ENCODE peak calls at places on chromosome 15, in seven cellular contexts. One of them, this sample, is unnamed.

GRCh38 chr15:70589221-70589620 is 174.1 kb downstream of the UACA start:
- DNase-seq in aorta: no peak
- DNase-seq in heart right ventricle: no peak
- DNase-seq in osteoblast: peak; percentile 98
- DNase-seq in ovary: no peak
- DNase-seq in body of pancreas: no peak
- DNase-seq in lower lobe of right lung: no peak
- DNase-seq in this sample: no peak

GRCh38 chr15:95975212-95975611 is 355.3 kb upstream of the NR2F2 start:
- DNase-seq in lower lobe of right lung: no peak
- DNase-seq in osteoblast: no peak
- DNase-seq in ovary: no peak
- DNase-seq in aorta: no peak
- DNase-seq in body of pancreas: no peak
- DNase-seq in heart right ventricle: no peak
- DNase-seq in this sample: no peak

GRCh38 chr15:53462631-53463030 is 296.8 kb downstream of the WDR72 start:
- DNase-seq in lower lobe of right lung: no peak
- DNase-seq in ovary: no peak
- DNase-seq in body of pancreas: no peak
- DNase-seq in aorta: no peak
- DNase-seq in osteoblast: no peak
- DNase-seq in heart right ventricle: no peak
- DNase-seq in this sample: no peak

GRCh38 chr15:47959617-47960398 is 161.0 kb upstream of the SLC24A5 start:
- DNase-seq in osteoblast: no peak
- DNase-seq in aorta: no peak
- DNase-seq in ovary: no peak
- DNase-seq in heart right ventricle: no peak
- DNase-seq in body of pancreas: no peak
- DNase-seq in lower lobe of right lung: no peak
- DNase-seq in this sample: no peak

GRCh38 chr15:90588427-90588826 is 58.7 kb downstream of the CRTC3 start:
- DNase-seq in body of pancreas: no peak
- DNase-seq in heart right ventricle: no peak
- DNase-seq in osteoblast: no peak
- DNase-seq in lower lobe of right lung: no peak
- DNase-seq in ovary: no peak
- DNase-seq in aorta: no peak
- DNase-seq in this sample: no peak

GRCh38 chr15:68276668-68277067 is 877 bp upstream of the FEM1B start:
- DNase-seq in lower lobe of right lung: no peak
- DNase-seq in aorta: no peak
- DNase-seq in osteoblast: peak; percentile 60
- DNase-seq in heart right ventricle: no peak
- DNase-seq in ovary: no peak
- DNase-seq in body of pancreas: no peak
- DNase-seq in this sample: no peak

GRCh38 chr15:39066677-39067076 is 502.1 kb upstream of the RASGRP1 start:
- DNase-seq in aorta: no peak
- DNase-seq in osteoblast: no peak
- DNase-seq in heart right ventricle: no peak
- DNase-seq in body of pancreas: no peak
- DNase-seq in lower lobe of right lung: no peak
- DNase-seq in ovary: no peak
- DNase-seq in this sample: no peak

GRCh38 chr15:91529534-91529933 is 324.0 kb upstream of the SLCO3A1 start:
- DNase-seq in aorta: no peak
- DNase-seq in lower lobe of right lung: no peak
- DNase-seq in osteoblast: no peak
- DNase-seq in body of pancreas: no peak
- DNase-seq in heart right ventricle: no peak
- DNase-seq in ovary: no peak
- DNase-seq in this sample: no peak

GRCh38 chr15:63044645-63045437 is 2.3 kb downstream of the TPM1 start:
- DNase-seq in lower lobe of right lung: no peak
- DNase-seq in aorta: peak; percentile 84
- DNase-seq in body of pancreas: peak; percentile 25
- DNase-seq in heart right ventricle: no peak
- DNase-seq in ovary: no peak
- DNase-seq in osteoblast: peak; percentile 95
- DNase-seq in this sample: no peak

GRCh38 chr15:78628227-78628626 is 7.4 kb upstream of the CHRNA3 start:
- DNase-seq in heart right ventricle: no peak
- DNase-seq in body of pancreas: no peak
- DNase-seq in osteoblast: no peak
- DNase-seq in aorta: no peak
- DNase-seq in lower lobe of right lung: no peak
- DNase-seq in ovary: no peak
- DNase-seq in this sample: no peak

GRCh38 chr15:42919308-42919707 is 1.3 kb downstream of the TTBK2 start:
- DNase-seq in body of pancreas: no peak
- DNase-seq in heart right ventricle: no peak
- DNase-seq in aorta: no peak
- DNase-seq in lower lobe of right lung: no peak
- DNase-seq in ovary: no peak
- DNase-seq in osteoblast: no peak
- DNase-seq in this sample: no peak

GRCh38 chr15:25469377-25469776 is 30.6 kb upstream of the UBE3A start:
- DNase-seq in ovary: no peak
- DNase-seq in aorta: no peak
- DNase-seq in lower lobe of right lung: no peak
- DNase-seq in heart right ventricle: peak; percentile 74
- DNase-seq in osteoblast: peak; percentile 22
- DNase-seq in body of pancreas: no peak
- DNase-seq in this sample: peak; percentile 31

DNA sequence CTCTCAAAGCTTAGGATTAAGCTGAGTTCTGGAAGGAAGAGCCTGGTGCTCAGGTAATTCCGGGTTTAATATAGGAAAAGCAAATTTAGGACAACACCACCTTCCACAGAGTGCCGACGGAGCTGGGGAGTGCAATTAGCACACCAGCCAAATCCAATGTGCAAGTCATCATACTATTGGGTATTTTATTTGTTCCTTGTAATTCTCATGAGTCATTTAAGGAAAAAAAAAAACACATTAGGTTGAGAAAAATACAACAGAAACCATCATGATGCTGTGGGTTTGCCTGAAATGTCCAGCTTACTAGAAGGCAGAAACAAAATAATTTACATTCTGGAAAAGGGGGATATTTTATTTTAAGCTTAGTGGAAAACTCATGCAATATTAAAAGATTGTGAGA is 271.8 kb downstream of the OCA2 start:
- DNase-seq in heart right ventricle: no peak
- DNase-seq in body of pancreas: no peak
- DNase-seq in ovary: no peak
- DNase-seq in aorta: no peak
- DNase-seq in osteoblast: no peak
- DNase-seq in lower lobe of right lung: no peak
- DNase-seq in this sample: no peak
- H3K27ac ChIP-seq in heart right ventricle: no peak overlapping the region
- H3K27ac ChIP-seq in body of pancreas: no peak overlapping the region
- H3K27ac ChIP-seq in ovary: no peak overlapping the region
- H3K27ac ChIP-seq in aorta: no peak overlapping the region
- H3K27ac ChIP-seq in osteoblast: peak overlapping the region; percentile 48
- H3K27ac ChIP-seq in lower lobe of right lung: no peak overlapping the region
- H3K27ac ChIP-seq in this sample: peak overlapping the region; percentile 33

GRCh38 chr15:89096664-89097063 is 8.4 kb downstream of the ABHD2 start:
- DNase-seq in aorta: no peak
- DNase-seq in ovary: no peak
- DNase-seq in osteoblast: no peak
- DNase-seq in lower lobe of right lung: no peak
- DNase-seq in body of pancreas: peak; percentile 34
- DNase-seq in heart right ventricle: no peak
- DNase-seq in this sample: no peak
- H3K27ac ChIP-seq in aorta: peak overlapping the region; percentile 25
- H3K27ac ChIP-seq in ovary: peak overlapping the region; percentile 43
- H3K27ac ChIP-seq in osteoblast: peak overlapping the region; percentile 2
- H3K27ac ChIP-seq in lower lobe of right lung: no peak overlapping the region
- H3K27ac ChIP-seq in body of pancreas: peak overlapping the region; percentile 25
- H3K27ac ChIP-seq in heart right ventricle: peak overlapping the region; percentile 32
- H3K27ac ChIP-seq in this sample: no peak overlapping the region

DNA sequence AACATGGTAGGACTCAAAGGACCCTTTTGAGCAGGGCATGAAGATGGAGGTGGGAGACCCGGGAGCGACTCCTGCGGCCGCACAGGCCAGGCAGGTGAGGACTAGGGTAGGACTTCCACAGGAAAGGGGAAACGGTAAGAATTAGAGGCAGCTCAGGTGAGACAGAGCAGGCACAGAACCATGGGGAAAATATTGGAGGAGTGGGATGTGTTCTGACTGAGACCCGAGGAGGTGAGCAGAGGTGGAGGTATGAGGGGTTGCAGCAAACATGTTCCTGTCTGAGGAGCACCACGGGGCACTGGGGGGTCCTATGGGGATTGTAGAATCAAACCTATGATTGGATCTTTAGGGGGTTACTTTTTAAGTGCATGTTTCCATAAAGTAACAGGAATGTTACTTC is 1.4 kb upstream of the ISG20 start:
- DNase-seq in aorta: peak; percentile 14
- DNase-seq in heart right ventricle: no peak
- DNase-seq in lower lobe of right lung: no peak
- DNase-seq in osteoblast: no peak
- DNase-seq in body of pancreas: no peak
- DNase-seq in ovary: no peak
- DNase-seq in this sample: no peak
- H3K27ac ChIP-seq in aorta: no peak overlapping the region
- H3K27ac ChIP-seq in heart right ventricle: peak overlapping the region; percentile 84
- H3K27ac ChIP-seq in lower lobe of right lung: peak overlapping the region; percentile 98
- H3K27ac ChIP-seq in osteoblast: peak overlapping the region; percentile 96
- H3K27ac ChIP-seq in body of pancreas: peak overlapping the region; percentile 98
- H3K27ac ChIP-seq in ovary: peak overlapping the region; percentile 98
- H3K27ac ChIP-seq in this sample: peak overlapping the region; percentile 97

GRCh38 chr15:51004103-51004536 is 90.6 kb downstream of the TNFAIP8L3 start:
- DNase-seq in lower lobe of right lung: no peak
- DNase-seq in osteoblast: no peak
- DNase-seq in ovary: no peak
- DNase-seq in body of pancreas: no peak
- DNase-seq in heart right ventricle: no peak
- DNase-seq in aorta: no peak
- DNase-seq in this sample: peak; percentile 82
- H3K27ac ChIP-seq in lower lobe of right lung: no peak overlapping the region
- H3K27ac ChIP-seq in osteoblast: peak overlapping the region; percentile 24
- H3K27ac ChIP-seq in ovary: no peak overlapping the region
- H3K27ac ChIP-seq in body of pancreas: no peak overlapping the region
- H3K27ac ChIP-seq in heart right ventricle: no peak overlapping the region
- H3K27ac ChIP-seq in aorta: no peak overlapping the region
- H3K27ac ChIP-seq in this sample: peak overlapping the region; percentile 75